ENCODE peak calls at places on chromosomes 16 and 17, in eight cellular contexts. N, I, L, S, F, Q, V and R are unnamed samples.

GRCh38 chr16:89811321-89811720 is 5.1 kb downstream of the FANCA start:
- DNase-seq in N (no peak), L (peak), F (no peak), S (no peak), I (no peak), Q (no peak), V (no peak), R (no peak)

GRCh38 chr17:51184124-51184523 is 17.9 kb downstream of the NME2 start:
- DNase-seq in Q (no peak), L (no peak), F (no peak), V (no peak), N (peak), I (no peak), S (no peak), R (peak)

GRCh38 chr17:31918701-31919128 is 17.2 kb upstream of the UTP6 start:
- DNase-seq in V (no peak), S (no peak), L (no peak), F (no peak), I (no peak), N (no peak), Q (no peak), R (no peak)

GRCh38 chr16:19005561-19006445 is 22.1 kb downstream of the TMC7 start:
- DNase-seq in F (no peak), V (peak), Q (no peak), L (no peak), S (no peak), I (no peak), N (peak), R (peak)

GRCh38 chr17:11039342-11039741 is 201.5 kb upstream of the PIRT start:
- DNase-seq in F (no peak), N (no peak), I (no peak), S (no peak), Q (no peak), V (no peak), L (no peak), R (no peak)

GRCh38 chr17:77306790-77307478 is 166.2 kb downstream of the SEC14L1 start:
- DNase-seq in Q (no peak), N (no peak), L (no peak), F (no peak), S (no peak), V (no peak), I (no peak), R (no peak)

GRCh38 chr17:74373838-74374606 is 6.7 kb downstream of the GPR142 start:
- DNase-seq in L (peak), F (no peak), Q (no peak), V (no peak), N (no peak), S (peak), I (peak), R (no peak)

GRCh38 chr16:11323551-11324336 is 21.5 kb upstream of the RMI2 start:
- DNase-seq in N (no peak), I (no peak), F (no peak), S (no peak), Q (no peak), V (no peak), L (no peak), R (no peak)

GRCh38 chr17:77810536-77810935 is 148.0 kb upstream of the TNRC6C start:
- DNase-seq in S (no peak), N (peak), F (no peak), V (peak), I (no peak), Q (no peak), L (peak), R (peak)

GRCh38 chr17:29719469-29719868 is 96.8 kb upstream of the CORO6 start:
- DNase-seq in F (no peak), Q (no peak), V (no peak), N (no peak), I (no peak), L (no peak), S (no peak), R (no peak)

GRCh38 chr16:11799017-11799381 is 1.9 kb upstream of the ZC3H7A start:
- DNase-seq in S (no peak), F (no peak), N (no peak), Q (no peak), I (no peak), L (no peak), V (no peak), R (no peak)

GRCh38 chr17:35088911-35089845 is 25.7 kb upstream of the RFFL start:
- DNase-seq in N (peak), L (peak), Q (no peak), V (peak), F (peak), S (peak), I (peak), R (peak)